ENCODE peak calls at places on chromosomes 11 and 22, in ten cellular contexts. Y is body of pancreas; V is tibial nerve; K is pancreas; Z is left ventricle myocardium inferior; G is fibroblast of mammary gland; E is CD8-positive, alpha-beta T cell; F is fibroblast of lung; A is lower leg skin; W is progenitor cell of endocrine pancreas. T is an unnamed sample.

GRCh38 chr22:33515733-33516297 is 404.5 kb downstream of the LARGE1 start:
- DNase-seq in Y (peak; percentile 34), V (no peak), K (no peak), Z (peak; percentile 32), G (no peak), E (no peak), F (no peak), A (no peak), W (no peak), T (no peak)

GRCh38 chr22:39309364-39309861 is 10.0 kb downstream of the RPL3 start:
- DNase-seq in Y (no peak), V (no peak), K (no peak), Z (no peak), G (no peak), E (no peak), F (peak; percentile 16), A (no peak), W (no peak), T (no peak)

GRCh38 chr11:43963221-43963620 is 20.8 kb downstream of the C11orf96 start:
- DNase-seq in Y (no peak), V (no peak), K (no peak), Z (no peak), G (no peak), E (no peak), F (no peak), A (no peak), W (no peak), T (no peak)

GRCh38 chr11:48066881-48067800 is 86.8 kb downstream of the PTPRJ start:
- DNase-seq in Y (no peak), V (no peak), K (no peak), Z (no peak), G (peak; percentile 55), E (no peak), F (no peak), A (no peak), W (no peak), T (no peak)

GRCh38 chr11:123434911-123435310 is 4.8 kb downstream of the GRAMD1B start:
- DNase-seq in Y (no peak), V (no peak), K (no peak), Z (no peak), G (no peak), E (no peak), F (no peak), A (no peak), W (no peak), T (no peak)

GRCh38 chr11:104365676-104366075 is 201.7 kb upstream of the PDGFD start:
- DNase-seq in Y (no peak), V (no peak), K (no peak), Z (no peak), G (no peak), E (no peak), F (no peak), A (no peak), W (no peak), T (no peak)

GRCh38 chr22:46578824-46579561 is 41.2 kb upstream of the GRAMD4 start:
- DNase-seq in Y (peak; percentile 74), V (peak; percentile 56), K (peak; percentile 75), Z (peak; percentile 71), G (peak; percentile 35), E (no peak), F (peak; percentile 71), A (no peak), W (no peak), T (no peak)

GRCh38 chr11:35919244-35919643 is 24.6 kb upstream of the LDLRAD3 start:
- DNase-seq in Y (no peak), V (no peak), K (no peak), Z (no peak), G (no peak), E (no peak), F (peak; percentile 40), A (no peak), W (no peak), T (no peak)

GRCh38 chr11:19882356-19882755 is 169.7 kb downstream of the NAV2 start:
- DNase-seq in Y (no peak), V (no peak), K (no peak), Z (no peak), G (no peak), E (no peak), F (no peak), A (no peak), W (no peak), T (no peak)

GRCh38 chr11:34492806-34493414 is 20.7 kb downstream of the ELF5 start:
- DNase-seq in Y (peak; percentile 85), V (peak; percentile 91), K (peak; percentile 34), Z (no peak), G (peak; percentile 66), E (peak; percentile 42), F (peak; percentile 69), A (peak; percentile 58), W (peak; percentile 39), T (no peak)

GRCh38 chr22:26884921-26885320 is 227.5 kb downstream of the MIAT start:
- DNase-seq in Y (no peak), V (no peak), K (no peak), Z (no peak), G (no peak), E (no peak), F (no peak), A (no peak), W (no peak), T (no peak)

GRCh38 chr11:33912405-33913361 is 20.8 kb upstream of the LMO2 start:
- DNase-seq in Y (no peak), V (no peak), K (no peak), Z (no peak), G (peak; percentile 96), E (no peak), F (peak; percentile 87), A (no peak), W (no peak), T (no peak)

GRCh38 chr11:60971520-60971919 is at the start of gene CD6:
- DNase-seq in Y (no peak), V (no peak), K (no peak), Z (no peak), G (no peak), E (peak; percentile 75), F (no peak), A (no peak), W (no peak), T (peak; percentile 38)

DNA sequence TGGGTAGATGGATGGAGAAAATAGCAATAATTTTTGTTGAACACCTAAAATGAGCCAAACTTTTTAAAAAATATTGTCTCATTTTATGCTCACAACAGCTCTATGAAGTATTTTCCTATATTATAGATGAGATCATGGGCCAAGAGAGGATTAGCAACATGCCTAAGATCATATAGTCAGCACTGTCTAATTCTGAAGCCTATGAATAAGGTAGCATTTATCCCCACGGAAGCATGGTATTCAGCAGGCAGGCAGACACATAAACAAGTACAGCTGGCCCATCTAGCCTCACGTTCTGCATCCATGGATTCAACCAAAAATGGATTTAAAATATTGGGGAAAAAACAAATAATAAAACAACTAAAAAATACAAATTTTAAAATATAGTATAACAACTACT is 21.9 kb upstream of the RAB30 start:
- DNase-seq in Y (no peak), V (no peak), K (no peak), Z (no peak), G (no peak), E (no peak), F (no peak), A (no peak), W (no peak), T (no peak)
- TF ChIP-seq CTCF in Y (no peak), V (no peak), K (no peak), Z (no peak), G (no peak), E (no peak), F (no peak), A (no peak), W (no peak), T (no peak)

DNA sequence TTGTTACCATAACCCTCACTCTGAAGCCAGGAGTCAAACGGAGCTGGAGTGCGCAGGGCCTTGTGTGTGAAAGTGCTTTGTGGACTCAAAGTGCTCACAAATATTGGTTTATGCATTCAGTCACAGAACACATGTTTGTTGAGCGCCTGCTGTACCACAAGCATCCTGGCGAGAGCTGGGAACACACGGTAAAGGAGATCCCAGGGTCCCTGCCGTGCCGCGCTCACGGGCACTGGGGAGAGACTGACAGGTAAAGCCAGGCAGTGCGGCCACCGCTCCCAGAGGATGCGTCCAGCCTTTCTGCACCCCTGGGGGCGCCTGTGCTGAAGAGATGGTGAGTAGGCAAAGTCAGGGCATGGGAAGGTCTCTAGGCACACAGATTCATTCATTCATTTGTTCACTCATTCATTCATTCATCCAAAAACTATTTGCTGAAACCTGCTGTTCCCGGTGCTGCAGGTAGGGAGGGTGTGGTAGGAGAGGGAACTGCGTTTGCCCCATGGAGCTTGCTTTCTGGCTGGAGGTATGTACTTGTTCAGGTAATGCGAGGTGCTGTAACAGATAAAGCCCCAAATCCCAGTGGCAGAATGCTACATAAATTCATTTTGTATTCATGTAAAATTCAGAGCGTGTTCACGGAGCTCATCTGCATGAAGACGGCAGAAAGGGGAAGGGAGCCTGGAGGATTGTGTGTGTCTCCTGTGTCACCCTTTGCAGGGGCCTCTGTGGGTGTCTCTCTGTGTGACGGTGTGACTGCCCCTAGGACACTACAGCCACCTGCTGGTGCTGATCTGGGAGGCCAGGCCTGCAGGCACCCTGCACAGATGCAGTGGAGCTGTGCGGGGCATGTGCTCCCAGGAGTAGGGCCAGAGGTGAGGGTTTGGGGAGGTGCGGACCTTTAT is 167.0 kb upstream of the B3GAT1 start:
- DNase-seq in Y (no peak), V (no peak), K (no peak), Z (no peak), G (no peak), E (no peak), F (no peak), A (peak; percentile 11), W (no peak), T (no peak)
- TF ChIP-seq CTCF in Y (no peak), V (no peak), K (no peak), Z (peak; percentile 22), G (no peak), E (no peak), F (no peak), A (no peak), W (no peak), T (no peak)

DNA sequence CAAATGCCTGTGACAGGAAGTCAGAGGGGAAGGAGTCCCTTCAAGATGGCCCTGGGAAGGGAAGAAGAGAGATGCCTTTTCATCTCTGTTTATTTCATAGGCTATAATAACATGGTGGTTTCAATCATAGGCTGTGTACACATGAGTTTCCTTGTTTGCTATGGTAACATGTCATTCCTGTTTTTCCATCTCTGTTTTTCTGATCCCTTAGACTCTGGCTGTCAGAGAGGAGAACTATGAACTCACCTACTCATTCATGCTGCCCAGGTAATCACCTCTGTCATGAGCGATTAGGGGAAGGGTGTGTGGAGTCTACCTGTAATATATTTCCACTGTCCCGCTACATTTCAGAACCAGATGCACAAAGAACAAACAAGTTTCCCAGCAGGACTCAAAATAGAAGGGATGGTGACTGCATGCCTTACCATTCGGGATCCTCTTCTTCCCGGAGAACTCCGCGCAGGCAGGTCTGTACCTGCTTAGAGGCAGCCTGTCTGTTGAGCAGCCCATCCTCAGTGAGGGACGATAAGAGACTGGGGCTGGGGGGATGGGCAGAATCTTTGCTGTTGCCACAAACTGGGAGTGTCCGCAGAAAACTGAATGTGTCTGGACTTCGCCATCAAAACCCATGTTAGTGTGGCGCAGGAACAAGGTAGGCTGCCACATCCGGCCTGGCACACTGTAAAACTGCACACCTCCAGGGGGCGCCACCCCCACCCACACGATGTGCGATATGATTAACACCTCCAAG is 7.1 kb upstream of the PEX26 start:
- DNase-seq in Y (no peak), V (no peak), K (no peak), Z (no peak), G (no peak), E (no peak), F (no peak), A (no peak), W (no peak), T (no peak)
- TF ChIP-seq CTCF in Y (no peak), V (peak; percentile 10), K (no peak), Z (no peak), G (no peak), E (no peak), F (peak; percentile 17), A (no peak), W (peak; percentile 45), T (no peak)

GRCh38 chr11:833114-833791 is 501 bp downstream of the CD151 start:
- DNase-seq in Y (peak; percentile 80), V (no peak), K (no peak), Z (peak; percentile 73), G (no peak), E (peak; percentile 39), F (peak; percentile 44), A (no peak), W (peak; percentile 44), T (no peak)
- TF ChIP-seq CTCF in Y (no peak), V (no peak), K (no peak), Z (no peak), G (no peak), E (no peak), F (no peak), A (no peak), W (no peak), T (no peak)